ENCODE peak calls at places on chromosomes 12 and 14, in seven cellular contexts. One of them, this sample, is unnamed. For H3K27me3, the result is how much of the 10 kb centered on the place peaks cover.

GRCh38 chr12:127383281-127383680 is 883.7 kb upstream of the TMEM132C start:
- DNase-seq in mesendoderm: no peak
- DNase-seq in mesenchymal stem cell: peak
- DNase-seq in IMR-90: no peak
- DNase-seq in H9: no peak
- DNase-seq in trophoblast cell: no peak
- DNase-seq in H1: no peak
- DNase-seq in this sample: no peak

GRCh38 chr12:115132906-115133305 is 448.9 kb upstream of the TBX3 start:
- DNase-seq in mesendoderm: peak
- DNase-seq in mesenchymal stem cell: no peak
- DNase-seq in IMR-90: no peak
- DNase-seq in H9: no peak
- DNase-seq in trophoblast cell: no peak
- DNase-seq in H1: no peak
- DNase-seq in this sample: no peak

GRCh38 chr12:32249701-32250270 is 143.1 kb downstream of the BICD1 start:
- DNase-seq in mesendoderm: no peak
- DNase-seq in mesenchymal stem cell: no peak
- DNase-seq in IMR-90: no peak
- DNase-seq in H9: no peak
- DNase-seq in trophoblast cell: peak
- DNase-seq in H1: no peak
- DNase-seq in this sample: no peak

GRCh38 chr12:64733857-64734256 is 25.3 kb downstream of the GNS start:
- DNase-seq in mesendoderm: no peak
- DNase-seq in mesenchymal stem cell: no peak
- DNase-seq in IMR-90: no peak
- DNase-seq in H9: no peak
- DNase-seq in trophoblast cell: no peak
- DNase-seq in H1: no peak
- DNase-seq in this sample: no peak

GRCh38 chr14:101561145-101561896 is at the start of gene DIO3:
- DNase-seq in mesendoderm: peak
- DNase-seq in mesenchymal stem cell: no peak
- DNase-seq in IMR-90: no peak
- DNase-seq in H9: peak
- DNase-seq in trophoblast cell: no peak
- DNase-seq in H1: peak
- DNase-seq in this sample: peak

GRCh38 chr14:75907722-75908330 is 74.0 kb downstream of the TGFB3 start:
- DNase-seq in mesendoderm: no peak
- DNase-seq in mesenchymal stem cell: no peak
- DNase-seq in IMR-90: no peak
- DNase-seq in H9: no peak
- DNase-seq in trophoblast cell: no peak
- DNase-seq in H1: no peak
- DNase-seq in this sample: no peak

GRCh38 chr12:78531831-78532230 is 332.7 kb upstream of the SYT1 start:
- DNase-seq in mesendoderm: no peak
- DNase-seq in mesenchymal stem cell: no peak
- DNase-seq in IMR-90: no peak
- DNase-seq in H9: no peak
- DNase-seq in trophoblast cell: no peak
- DNase-seq in H1: no peak
- DNase-seq in this sample: no peak

GRCh38 chr12:67887065-67887464 is 102.2 kb upstream of the IFNG-AS1 start:
- DNase-seq in mesendoderm: no peak
- DNase-seq in mesenchymal stem cell: no peak
- DNase-seq in IMR-90: no peak
- DNase-seq in H9: no peak
- DNase-seq in trophoblast cell: no peak
- DNase-seq in H1: no peak
- DNase-seq in this sample: no peak

GRCh38 chr12:80101126-80101525 is 1.8 kb downstream of the OTOGL start:
- DNase-seq in mesendoderm: no peak
- DNase-seq in mesenchymal stem cell: peak
- DNase-seq in IMR-90: no peak
- DNase-seq in H9: no peak
- DNase-seq in trophoblast cell: no peak
- DNase-seq in H1: no peak
- DNase-seq in this sample: no peak

GRCh38 chr12:90280564-90281058 is 572.0 kb upstream of the ATP2B1 start:
- DNase-seq in mesendoderm: no peak
- DNase-seq in mesenchymal stem cell: no peak
- DNase-seq in IMR-90: no peak
- DNase-seq in H9: no peak
- DNase-seq in trophoblast cell: peak
- DNase-seq in H1: no peak
- DNase-seq in this sample: no peak

GRCh38 chr12:212799-213526 is 994 bp downstream of the SLC6A12 start:
- DNase-seq in mesendoderm: no peak
- DNase-seq in mesenchymal stem cell: no peak
- DNase-seq in IMR-90: peak
- DNase-seq in H9: no peak
- DNase-seq in trophoblast cell: no peak
- DNase-seq in H1: no peak
- DNase-seq in this sample: no peak

GRCh38 chr12:210277-211141 is 3.4 kb downstream of the SLC6A12 start:
- DNase-seq in mesendoderm: no peak
- DNase-seq in mesenchymal stem cell: no peak
- DNase-seq in IMR-90: no peak
- DNase-seq in H9: no peak
- DNase-seq in trophoblast cell: no peak
- DNase-seq in H1: no peak
- DNase-seq in this sample: no peak

GRCh38 chr12:211142-211465 is 2.9 kb downstream of the SLC6A12 start:
- DNase-seq in mesendoderm: no peak
- DNase-seq in mesenchymal stem cell: no peak
- DNase-seq in IMR-90: no peak
- DNase-seq in H9: no peak
- DNase-seq in trophoblast cell: no peak
- DNase-seq in H1: no peak
- DNase-seq in this sample: no peak

GRCh38 chr12:212383-212798 is 1.6 kb downstream of the SLC6A12 start:
- DNase-seq in mesendoderm: no peak
- DNase-seq in mesenchymal stem cell: no peak
- DNase-seq in IMR-90: no peak
- DNase-seq in H9: no peak
- DNase-seq in trophoblast cell: no peak
- DNase-seq in H1: no peak
- DNase-seq in this sample: no peak

GRCh38 chr12:211639-212382 is 2.1 kb downstream of the SLC6A12 start:
- DNase-seq in mesendoderm: peak
- DNase-seq in mesenchymal stem cell: no peak
- DNase-seq in IMR-90: no peak
- DNase-seq in H9: no peak
- DNase-seq in trophoblast cell: no peak
- DNase-seq in H1: no peak
- DNase-seq in this sample: no peak
- H3K27me3 ChIP-seq in mesendoderm: under half
- H3K27me3 ChIP-seq in mesenchymal stem cell: half or more
- H3K27me3 ChIP-seq in IMR-90: half or more
- H3K27me3 ChIP-seq in H9: under half
- H3K27me3 ChIP-seq in trophoblast cell: under half
- H3K27me3 ChIP-seq in H1: under half
- H3K27me3 ChIP-seq in this sample: under half

GRCh38 chr12:126290456-126290855 is 1225.2 kb downstream of the AACS start:
- DNase-seq in mesendoderm: no peak
- DNase-seq in mesenchymal stem cell: no peak
- DNase-seq in IMR-90: no peak
- DNase-seq in H9: no peak
- DNase-seq in trophoblast cell: no peak
- DNase-seq in H1: no peak
- DNase-seq in this sample: no peak
- H2BK120ac ChIP-seq in mesendoderm: no peak
- H2BK120ac ChIP-seq in mesenchymal stem cell: no peak
- H2BK120ac ChIP-seq in IMR-90: no peak
- H2BK120ac ChIP-seq in H9: no peak
- H2BK120ac ChIP-seq in trophoblast cell: no peak
- H2BK120ac ChIP-seq in H1: no peak
- H2BK120ac ChIP-seq in this sample: no peak

DNA sequence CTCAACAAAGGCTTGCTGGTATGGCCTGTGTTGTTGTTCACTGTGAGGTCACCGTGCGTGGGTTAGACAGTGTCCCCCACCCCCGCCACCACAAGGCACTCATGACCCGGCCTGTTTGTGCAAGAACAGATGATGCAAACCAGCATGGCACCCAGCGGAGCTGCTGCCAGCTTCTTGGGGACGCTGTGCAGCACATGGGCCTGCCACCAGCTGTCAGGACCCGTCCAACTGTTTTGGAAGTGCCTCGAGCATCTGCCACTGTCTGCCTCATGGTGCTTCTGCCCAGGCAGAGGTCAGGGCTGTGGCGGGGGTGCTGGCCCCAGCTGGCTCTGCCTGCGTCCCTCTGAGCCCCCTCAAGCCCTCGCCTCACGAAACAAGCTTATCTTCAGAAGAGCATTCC is 1.5 kb downstream of the ASB2 start:
- DNase-seq in mesendoderm: no peak
- DNase-seq in mesenchymal stem cell: no peak
- DNase-seq in IMR-90: no peak
- DNase-seq in H9: no peak
- DNase-seq in trophoblast cell: no peak
- DNase-seq in H1: no peak
- DNase-seq in this sample: no peak
- H3K27me3 ChIP-seq in mesendoderm: under half
- H3K27me3 ChIP-seq in mesenchymal stem cell: under half
- H3K27me3 ChIP-seq in IMR-90: under half
- H3K27me3 ChIP-seq in H9: under half
- H3K27me3 ChIP-seq in trophoblast cell: under half
- H3K27me3 ChIP-seq in H1: under half
- H3K27me3 ChIP-seq in this sample: under half

GRCh38 chr12:42102720-42103119 is 42.0 kb downstream of the GXYLT1 start:
- DNase-seq in mesendoderm: no peak
- DNase-seq in mesenchymal stem cell: no peak
- DNase-seq in IMR-90: no peak
- DNase-seq in H9: no peak
- DNase-seq in trophoblast cell: no peak
- DNase-seq in H1: no peak
- DNase-seq in this sample: no peak

GRCh38 chr12:42094277-42094676 is 50.4 kb downstream of the GXYLT1 start:
- DNase-seq in mesendoderm: peak
- DNase-seq in mesenchymal stem cell: peak
- DNase-seq in IMR-90: peak
- DNase-seq in H9: peak
- DNase-seq in trophoblast cell: peak
- DNase-seq in H1: no peak
- DNase-seq in this sample: no peak

GRCh38 chr12:42099433-42099832 is 45.2 kb downstream of the GXYLT1 start:
- DNase-seq in mesendoderm: no peak
- DNase-seq in mesenchymal stem cell: no peak
- DNase-seq in IMR-90: no peak
- DNase-seq in H9: no peak
- DNase-seq in trophoblast cell: no peak
- DNase-seq in H1: no peak
- DNase-seq in this sample: no peak

GRCh38 chr12:42103155-42103554 is 41.5 kb downstream of the GXYLT1 start:
- DNase-seq in mesendoderm: no peak
- DNase-seq in mesenchymal stem cell: no peak
- DNase-seq in IMR-90: no peak
- DNase-seq in H9: no peak
- DNase-seq in trophoblast cell: no peak
- DNase-seq in H1: no peak
- DNase-seq in this sample: no peak

GRCh38 chr12:42097971-42098370 is 46.7 kb downstream of the GXYLT1 start:
- DNase-seq in mesendoderm: no peak
- DNase-seq in mesenchymal stem cell: no peak
- DNase-seq in IMR-90: no peak
- DNase-seq in H9: no peak
- DNase-seq in trophoblast cell: peak
- DNase-seq in H1: no peak
- DNase-seq in this sample: no peak
- H2BK120ac ChIP-seq in mesendoderm: no peak
- H2BK120ac ChIP-seq in mesenchymal stem cell: no peak
- H2BK120ac ChIP-seq in IMR-90: no peak
- H2BK120ac ChIP-seq in H9: no peak
- H2BK120ac ChIP-seq in trophoblast cell: no peak
- H2BK120ac ChIP-seq in H1: no peak
- H2BK120ac ChIP-seq in this sample: no peak

GRCh38 chr12:130989391-130989790 is 35.7 kb downstream of the ADGRD1 start:
- DNase-seq in mesendoderm: no peak
- DNase-seq in mesenchymal stem cell: no peak
- DNase-seq in IMR-90: no peak
- DNase-seq in H9: no peak
- DNase-seq in trophoblast cell: no peak
- DNase-seq in H1: no peak
- DNase-seq in this sample: no peak
- H3K27me3 ChIP-seq in mesendoderm: under half
- H3K27me3 ChIP-seq in mesenchymal stem cell: under half
- H3K27me3 ChIP-seq in IMR-90: under half
- H3K27me3 ChIP-seq in H9: under half
- H3K27me3 ChIP-seq in trophoblast cell: under half
- H3K27me3 ChIP-seq in H1: under half
- H3K27me3 ChIP-seq in this sample: under half

GRCh38 chr14:71672596-71672995 is 259.6 kb upstream of the RGS6 start:
- DNase-seq in mesendoderm: no peak
- DNase-seq in mesenchymal stem cell: no peak
- DNase-seq in IMR-90: no peak
- DNase-seq in H9: no peak
- DNase-seq in trophoblast cell: no peak
- DNase-seq in H1: no peak
- DNase-seq in this sample: no peak

GRCh38 chr14:71666579-71667145 is 265.6 kb upstream of the RGS6 start:
- DNase-seq in mesendoderm: no peak
- DNase-seq in mesenchymal stem cell: peak
- DNase-seq in IMR-90: no peak
- DNase-seq in H9: no peak
- DNase-seq in trophoblast cell: no peak
- DNase-seq in H1: no peak
- DNase-seq in this sample: no peak

GRCh38 chr14:71665781-71666180 is 266.4 kb upstream of the RGS6 start:
- DNase-seq in mesendoderm: no peak
- DNase-seq in mesenchymal stem cell: no peak
- DNase-seq in IMR-90: no peak
- DNase-seq in H9: no peak
- DNase-seq in trophoblast cell: no peak
- DNase-seq in H1: no peak
- DNase-seq in this sample: no peak

GRCh38 chr14:71668186-71668912 is 263.9 kb upstream of the RGS6 start:
- DNase-seq in mesendoderm: no peak
- DNase-seq in mesenchymal stem cell: peak
- DNase-seq in IMR-90: peak
- DNase-seq in H9: no peak
- DNase-seq in trophoblast cell: no peak
- DNase-seq in H1: no peak
- DNase-seq in this sample: no peak

DNA sequence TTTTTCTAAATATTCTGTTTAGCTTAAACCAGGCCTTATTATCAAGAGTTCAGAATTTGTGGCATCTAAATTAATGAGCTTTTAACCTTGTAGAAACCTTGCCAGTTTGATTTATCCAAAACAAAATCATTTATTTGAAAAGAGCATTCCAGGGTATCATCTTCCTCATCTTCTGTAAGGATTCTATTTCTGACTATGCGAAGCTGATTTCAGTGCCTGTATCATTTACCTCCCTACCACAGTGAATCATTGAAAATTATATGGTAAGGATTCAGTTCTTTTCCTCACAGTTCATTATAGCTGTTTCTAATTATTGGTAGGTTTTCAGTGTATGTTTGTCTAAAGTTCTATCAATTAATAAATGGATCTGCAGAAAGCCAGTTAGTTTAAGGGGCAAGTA is 263.3 kb upstream of the RGS6 start:
- DNase-seq in mesendoderm: no peak
- DNase-seq in mesenchymal stem cell: no peak
- DNase-seq in IMR-90: no peak
- DNase-seq in H9: no peak
- DNase-seq in trophoblast cell: no peak
- DNase-seq in H1: no peak
- DNase-seq in this sample: no peak
- H2BK120ac ChIP-seq in mesendoderm: no peak
- H2BK120ac ChIP-seq in mesenchymal stem cell: no peak
- H2BK120ac ChIP-seq in IMR-90: no peak
- H2BK120ac ChIP-seq in H9: no peak
- H2BK120ac ChIP-seq in trophoblast cell: no peak
- H2BK120ac ChIP-seq in H1: no peak
- H2BK120ac ChIP-seq in this sample: no peak

This sample was measured in neuronal stem cell.